ENCODE peak calls at places on chromosomes 12 and 14, in five cellular contexts. G, V, I, D and P are unnamed samples.

GRCh38 chr12:111268738-111269572 is 99.9 kb downstream of the PHETA1 start:
- DNase-seq in G (no peak), V (peak; percentile 48), I (peak; percentile 35), D (no peak), P (no peak)

GRCh38 chr12:2415568-2415944 is 362.8 kb downstream of the CACNA1C start:
- DNase-seq in G (no peak), V (no peak), I (no peak), D (no peak), P (no peak)

GRCh38 chr12:113369391-113369790 is 11.0 kb downstream of the PLBD2 start:
- DNase-seq in G (no peak), V (no peak), I (no peak), D (no peak), P (no peak)

GRCh38 chr14:100737526-100737925 is 10.8 kb downstream of the DLK1 start:
- DNase-seq in G (no peak), V (no peak), I (no peak), D (no peak), P (no peak)

GRCh38 chr12:1003600-1004271 is 12.7 kb downstream of the ERC1 start:
- DNase-seq in G (no peak), V (no peak), I (no peak), D (no peak), P (no peak)

GRCh38 chr12:75666980-75667359 is 155.6 kb upstream of the KRR1 start:
- DNase-seq in G (no peak), V (no peak), I (no peak), D (no peak), P (no peak)

GRCh38 chr14:20866963-20867362 is 24.2 kb upstream of the RNASE3 start:
- DNase-seq in G (no peak), V (no peak), I (no peak), D (no peak), P (no peak)

GRCh38 chr14:28468191-28469151 is 298.1 kb upstream of the FOXG1 start:
- DNase-seq in G (no peak), V (no peak), I (no peak), D (no peak), P (no peak)

GRCh38 chr12:49264466-49264872 is 413 bp upstream of the TUBA1C start:
- DNase-seq in G (no peak), V (peak; percentile 72), I (no peak), D (peak; percentile 61), P (peak; percentile 78)

GRCh38 chr12:1197264-1198018 is 206.4 kb downstream of the ERC1 start:
- DNase-seq in G (no peak), V (no peak), I (no peak), D (no peak), P (no peak)

GRCh38 chr14:90453401-90453951 is 56.6 kb downstream of the CALM1 start:
- DNase-seq in G (peak; percentile 30), V (no peak), I (no peak), D (peak; percentile 5), P (no peak)

GRCh38 chr14:89139404-89140247 is 277.4 kb downstream of the FOXN3 start:
- DNase-seq in G (no peak), V (no peak), I (no peak), D (peak; percentile 63), P (no peak)

GRCh38 chr14:104688755-104689619 is at the start of gene INF2:
- DNase-seq in G (peak; percentile 50), V (peak; percentile 69), I (peak; percentile 71), D (peak; percentile 50), P (peak; percentile 71)

GRCh38 chr12:126617312-126617711 is 1552.1 kb downstream of the AACS start:
- DNase-seq in G (no peak), V (peak; percentile 15), I (no peak), D (no peak), P (no peak)

GRCh38 chr12:6868211-6869048 is 1.1 kb downstream of the TPI1 start:
- DNase-seq in G (no peak), V (peak; percentile 32), I (no peak), D (no peak), P (no peak)

GRCh38 chr12:43599066-43599465 is 47.1 kb upstream of the ADAMTS20 start:
- DNase-seq in G (no peak), V (no peak), I (no peak), D (no peak), P (no peak)

GRCh38 chr14:73771848-73772705 is 57.9 kb upstream of the PNMA1 start:
- DNase-seq in G (no peak), V (peak; percentile 88), I (peak; percentile 79), D (peak; percentile 75), P (peak; percentile 65)

GRCh38 chr12:75642226-75642625 is 130.8 kb upstream of the KRR1 start:
- DNase-seq in G (no peak), V (no peak), I (no peak), D (no peak), P (no peak)

GRCh38 chr12:105420659-105421240 is 90.3 kb downstream of the C12orf75 start:
- DNase-seq in G (peak; percentile 41), V (peak; percentile 78), I (peak; percentile 78), D (peak; percentile 48), P (peak; percentile 60)

GRCh38 chr12:64088431-64089349 is 133.4 kb downstream of the KICS2 start:
- DNase-seq in G (no peak), V (no peak), I (no peak), D (peak; percentile 45), P (no peak)

GRCh38 chr14:38211258-38211735 is 3.6 kb downstream of the SSTR1 start:
- DNase-seq in G (no peak), V (no peak), I (no peak), D (no peak), P (no peak)

GRCh38 chr12:105261010-105261409 is 25.0 kb upstream of the APPL2 start:
- DNase-seq in G (no peak), V (no peak), I (no peak), D (no peak), P (no peak)

GRCh38 chr12:22282283-22282682 is 52.2 kb downstream of the ST8SIA1 start:
- DNase-seq in G (no peak), V (no peak), I (no peak), D (no peak), P (no peak)

GRCh38 chr12:865614-866013 is 83.9 kb downstream of the RAD52 start:
- DNase-seq in G (no peak), V (no peak), I (no peak), D (no peak), P (no peak)

GRCh38 chr14:106286697-106287290 is 760.4 kb downstream of the TMEM121 start:
- DNase-seq in G (no peak), V (peak; percentile 30), I (peak; percentile 38), D (no peak), P (peak; percentile 57)

GRCh38 chr14:22653012-22653621 is 9.0 kb upstream of the OR6J1 start:
- DNase-seq in G (peak; percentile 59), V (peak; percentile 66), I (peak; percentile 70), D (peak; percentile 1), P (peak; percentile 36)

GRCh38 chr14:23319746-23320583 is 1.3 kb upstream of the PABPN1 start:
- DNase-seq in G (no peak), V (no peak), I (no peak), D (no peak), P (no peak)

GRCh38 chr12:66280573-66280972 is 21.7 kb upstream of the HELB start:
- DNase-seq in G (no peak), V (no peak), I (no peak), D (no peak), P (no peak)